ENCODE peak calls at places on chromosomes 6 and 20, in four cellular contexts. A, E, U and F are unnamed samples.

GRCh38 chr6:74705451-74705850 is 500.4 kb downstream of the COL12A1 start:
- DNase-seq in A (no peak), E (no peak), U (peak; percentile 6), F (no peak)

GRCh38 chr6:75166236-75166635 is 39.6 kb downstream of the COL12A1 start:
- DNase-seq in A (no peak), E (no peak), U (no peak), F (no peak)

GRCh38 chr6:97312241-97312640 is 29.2 kb upstream of the MMS22L start:
- DNase-seq in A (no peak), E (no peak), U (no peak), F (no peak)

GRCh38 chr20:62052842-62053464 is 12.7 kb downstream of the TAF4 start:
- DNase-seq in A (no peak), E (no peak), U (no peak), F (no peak)

GRCh38 chr20:60751826-60752225 is 500.2 kb upstream of the CDH4 start:
- DNase-seq in A (no peak), E (no peak), U (no peak), F (no peak)

GRCh38 chr20:51457281-51457932 is 85.1 kb downstream of the NFATC2 start:
- DNase-seq in A (no peak), E (no peak), U (peak; percentile 47), F (no peak)

GRCh38 chr6:40877362-40877761 is 161.7 kb downstream of the UNC5CL start:
- DNase-seq in A (peak; percentile 55), E (no peak), U (no peak), F (no peak)

GRCh38 chr6:128053109-128053508 is 152.3 kb upstream of the THEMIS start:
- DNase-seq in A (no peak), E (no peak), U (no peak), F (no peak)

GRCh38 chr6:157867155-157867559 is 44.1 kb downstream of the SNX9 start:
- DNase-seq in A (no peak), E (no peak), U (peak; percentile 16), F (no peak)